ENCODE peak calls at places on chromosomes 5 and 9, in four cellular contexts. O is K562, Q is GM12878, B is HL-60. W is an unnamed sample.

GRCh38 chr9:76634356-76635054 is 129.7 kb upstream of the PCA3 start:
- DNase-seq in O (peak), Q (no peak), B (no peak), W (no peak)

GRCh38 chr5:164132358-164132757 is 626.9 kb downstream of the MAT2B start:
- DNase-seq in O (no peak), Q (no peak), B (no peak), W (no peak)

GRCh38 chr9:135414293-135414692 is 65.3 kb upstream of the PPP1R26 start:
- DNase-seq in O (no peak), Q (no peak), B (no peak), W (no peak)

GRCh38 chr9:127074561-127075548 is 47.6 kb downstream of the ANGPTL2 start:
- DNase-seq in O (no peak), Q (no peak), B (no peak), W (no peak)

GRCh38 chr5:78889759-78890158 is 95.4 kb downstream of the ARSB start:
- DNase-seq in O (no peak), Q (no peak), B (no peak), W (no peak)

GRCh38 chr9:113857875-113858274 is 18.2 kb upstream of the ZNF618 start:
- DNase-seq in O (no peak), Q (no peak), B (no peak), W (no peak)

GRCh38 chr5:125698420-125698819 is 724.8 kb upstream of the GRAMD2B start:
- DNase-seq in O (no peak), Q (no peak), B (no peak), W (no peak)

GRCh38 chr9:72650206-72650605 is 128.8 kb downstream of the TMC1 start:
- DNase-seq in O (no peak), Q (no peak), B (no peak), W (no peak)

GRCh38 chr9:124660341-124660801 is 110.7 kb downstream of the NR6A1 start:
- DNase-seq in O (peak), Q (peak), B (peak), W (no peak)

GRCh38 chr5:139767960-139768359 is 27.6 kb upstream of the PSD2 start:
- DNase-seq in O (no peak), Q (no peak), B (no peak), W (no peak)
- TF ChIP-seq POLR2AphosphoS5 in O (no peak), Q (no peak), B (no peak), W (no peak)

GRCh38 chr5:677131-678101 is 15.7 kb downstream of the TPPP start:
- DNase-seq in O (no peak), Q (no peak), B (no peak), W (no peak)
- TF ChIP-seq SPI1 in O (no peak), Q (no peak), B (no peak), W (no peak)

GRCh38 chr5:180627386-180628120 is 21.8 kb downstream of the FLT4 start:
- DNase-seq in O (no peak), Q (no peak), B (no peak), W (no peak)
- TF ChIP-seq POLR2AphosphoS5 in O (no peak), Q (no peak), B (no peak), W (no peak)

DNA sequence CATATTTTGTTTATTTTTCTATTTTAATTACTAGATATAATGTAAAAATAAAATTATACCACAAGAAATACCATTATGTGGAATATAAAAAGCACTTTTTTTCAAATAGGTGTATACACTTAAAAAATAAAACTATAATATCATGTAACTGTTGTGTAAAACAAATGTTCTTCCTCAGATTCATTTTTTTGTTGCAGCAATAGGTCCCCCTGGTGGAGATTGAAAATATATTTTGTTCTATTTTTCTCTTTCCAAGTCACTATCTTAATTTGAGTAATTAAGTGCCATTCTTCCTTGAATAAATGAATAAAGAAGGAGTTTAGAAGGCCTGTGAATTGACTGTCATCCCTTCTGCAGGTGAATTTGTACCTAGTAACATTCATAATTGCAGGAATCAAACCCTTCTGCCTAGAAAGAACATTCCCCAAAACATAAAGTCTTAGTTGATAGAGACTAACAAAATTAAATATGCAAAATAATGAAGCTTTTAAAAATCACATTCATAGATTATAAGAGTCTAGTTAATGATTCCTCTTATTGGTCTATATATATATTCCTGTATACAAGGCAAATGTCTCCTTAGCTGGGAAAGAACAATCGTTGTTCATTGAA is 23.4 kb downstream of the CETN3 start:
- DNase-seq in O (no peak), Q (no peak), B (no peak), W (no peak)
- TF ChIP-seq SPI1 in O (no peak), Q (no peak), B (no peak), W (no peak)

GRCh38 chr9:95143591-95144561 is 173.6 kb downstream of the FANCC start:
- DNase-seq in O (no peak), Q (no peak), B (no peak), W (no peak)
- TF ChIP-seq POLR2AphosphoS5 in O (no peak), Q (no peak), B (no peak), W (no peak)